ENCODE peak calls at places on chromosomes 1 and 21, in six cellular contexts. J, E, Q, W, O and K are unnamed samples.

GRCh38 chr21:34630536-34631143 is 15.7 kb upstream of the RCAN1 start:
- DNase-seq in J (no peak), E (no peak), Q (peak; percentile 48), W (no peak), O (peak; percentile 33), K (no peak)

GRCh38 chr1:11525151-11525505 is 46.2 kb downstream of the DISP3 start:
- DNase-seq in J (no peak), E (no peak), Q (no peak), W (peak; percentile 22), O (no peak), K (no peak)

GRCh38 chr21:32392880-32393676 is at the start of gene URB1:
- DNase-seq in J (peak; percentile 91), E (peak; percentile 91), Q (peak; percentile 96), W (peak; percentile 94), O (peak; percentile 46), K (peak; percentile 93)

GRCh38 chr1:70542856-70543255 is 131.8 kb downstream of the CTH start:
- DNase-seq in J (no peak), E (no peak), Q (no peak), W (no peak), O (no peak), K (no peak)

GRCh38 chr1:182279724-182280506 is 111.7 kb downstream of the GLUL start:
- DNase-seq in J (no peak), E (no peak), Q (no peak), W (peak; percentile 73), O (no peak), K (no peak)

GRCh38 chr1:192546596-192547199 is 28.9 kb upstream of the RGS1 start:
- DNase-seq in J (no peak), E (no peak), Q (no peak), W (no peak), O (no peak), K (no peak)

GRCh38 chr1:228163004-228163753 is 2.4 kb upstream of the IBA57 start:
- DNase-seq in J (no peak), E (peak; percentile 44), Q (no peak), W (no peak), O (no peak), K (no peak)

GRCh38 chr1:220221670-220222069 is 50.6 kb downstream of the RAB3GAP2 start:
- DNase-seq in J (no peak), E (no peak), Q (no peak), W (no peak), O (no peak), K (no peak)

GRCh38 chr1:206911064-206911663 is 10.6 kb downstream of the FCMR start:
- DNase-seq in J (no peak), E (no peak), Q (peak; percentile 60), W (no peak), O (no peak), K (no peak)

GRCh38 chr1:215517441-215517891 is 49.6 kb upstream of the KCTD3 start:
- DNase-seq in J (no peak), E (no peak), Q (no peak), W (no peak), O (no peak), K (no peak)

GRCh38 chr1:28451011-28451410 is 54.8 kb upstream of the RCC1 start:
- DNase-seq in J (no peak), E (no peak), Q (no peak), W (no peak), O (no peak), K (no peak)

GRCh38 chr1:182444497-182444896 is 5.4 kb upstream of the RGSL1 start:
- DNase-seq in J (no peak), E (no peak), Q (no peak), W (no peak), O (no peak), K (no peak)

GRCh38 chr1:108925920-108926319 is 37.4 kb downstream of the CLCC1 start:
- DNase-seq in J (no peak), E (no peak), Q (no peak), W (no peak), O (no peak), K (no peak)

GRCh38 chr1:84278905-84279304 is 22.6 kb upstream of the SAMD13 start:
- DNase-seq in J (no peak), E (no peak), Q (no peak), W (no peak), O (no peak), K (no peak)

GRCh38 chr1:71093938-71094337 is 13.1 kb upstream of the ZRANB2 start:
- DNase-seq in J (no peak), E (no peak), Q (no peak), W (no peak), O (no peak), K (no peak)

GRCh38 chr1:198269352-198269940 is 112.6 kb downstream of the NEK7 start:
- DNase-seq in J (no peak), E (no peak), Q (no peak), W (no peak), O (no peak), K (no peak)

GRCh38 chr1:185595835-185596667 is 138.1 kb upstream of the HMCN1 start:
- DNase-seq in J (peak; percentile 53), E (peak; percentile 65), Q (peak; percentile 49), W (no peak), O (peak; percentile 13), K (peak; percentile 28)

GRCh38 chr1:51686450-51686849 is 69.6 kb downstream of the OSBPL9 start:
- DNase-seq in J (no peak), E (no peak), Q (no peak), W (no peak), O (no peak), K (no peak)

GRCh38 chr1:26694185-26694572 is 1.6 kb upstream of the ARID1A start:
- DNase-seq in J (no peak), E (no peak), Q (peak; percentile 20), W (no peak), O (no peak), K (no peak)

GRCh38 chr1:193769609-193770008 is 583.2 kb upstream of the B3GALT2 start:
- DNase-seq in J (no peak), E (no peak), Q (no peak), W (no peak), O (no peak), K (no peak)

GRCh38 chr1:7471836-7472235 is 299.3 kb upstream of the VAMP3 start:
- DNase-seq in J (no peak), E (no peak), Q (no peak), W (no peak), O (no peak), K (no peak)

GRCh38 chr1:91730781-91731732 is 154.9 kb downstream of the TGFBR3 start:
- DNase-seq in J (peak; percentile 54), E (peak; percentile 63), Q (no peak), W (peak; percentile 94), O (no peak), K (no peak)

GRCh38 chr1:198892065-198892464 is 253.2 kb downstream of the PTPRC start:
- DNase-seq in J (peak; percentile 50), E (no peak), Q (no peak), W (no peak), O (no peak), K (no peak)

GRCh38 chr1:34549199-34549598 is 205.6 kb upstream of the GJB5 start:
- DNase-seq in J (no peak), E (no peak), Q (no peak), W (no peak), O (no peak), K (no peak)

DNA sequence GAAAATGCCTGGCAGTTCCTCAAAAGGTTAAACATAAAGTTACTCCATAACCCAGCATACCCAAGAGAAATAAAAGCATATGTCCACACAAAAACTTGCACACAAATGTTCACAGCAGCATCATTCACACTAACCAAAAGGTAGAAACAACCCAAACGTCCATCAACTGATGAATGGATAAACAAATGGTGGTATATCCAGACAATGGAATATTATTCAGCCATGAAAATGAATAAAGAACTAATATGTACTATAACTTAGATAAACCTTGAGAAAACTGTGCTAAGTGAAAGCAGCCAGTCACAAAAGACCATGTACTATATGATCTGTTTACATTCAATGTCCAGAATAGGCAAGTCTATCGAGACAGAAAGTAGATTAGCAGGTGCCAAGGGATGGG is 60.4 kb downstream of the CAMK2N1 start:
- DNase-seq in J (no peak), E (no peak), Q (no peak), W (no peak), O (no peak), K (no peak)
- H3K9me3 ChIP-seq in J (peaks cover 7% of the 10 kb centered on the region), E (no peaks in the 10 kb centered on the region), Q (no peaks in the 10 kb centered on the region), W (peaks cover 4% of the 10 kb centered on the region), O (no peaks in the 10 kb centered on the region), K (no peaks in the 10 kb centered on the region)

DNA sequence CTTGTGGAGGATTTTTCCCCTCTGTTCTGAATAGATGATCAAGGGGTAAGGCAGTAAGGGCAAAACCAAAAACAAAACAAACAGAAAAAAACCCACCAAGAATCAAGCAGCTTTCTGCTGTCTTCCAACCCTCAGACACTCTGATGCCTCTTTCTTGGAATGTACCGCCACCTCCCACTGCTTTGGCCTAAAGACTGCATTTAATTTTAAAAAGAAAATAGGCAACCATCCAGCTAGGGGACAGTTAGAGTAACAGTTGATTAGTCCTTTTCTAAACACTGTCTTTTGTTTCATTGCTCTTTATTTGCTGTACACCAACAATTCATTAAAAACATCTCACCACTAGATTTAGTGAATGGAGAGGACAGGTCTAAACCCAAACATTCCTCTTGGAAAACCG is 21.5 kb downstream of the WLS start:
- DNase-seq in J (no peak), E (no peak), Q (no peak), W (no peak), O (no peak), K (no peak)
- H3K4me1 ChIP-seq in J (peaks cover 30% of the 10 kb centered on the region), E (no peaks in the 10 kb centered on the region), Q (no peaks in the 10 kb centered on the region), W (peaks cover 79% of the 10 kb centered on the region), O (no peaks in the 10 kb centered on the region), K (no peaks in the 10 kb centered on the region)

DNA sequence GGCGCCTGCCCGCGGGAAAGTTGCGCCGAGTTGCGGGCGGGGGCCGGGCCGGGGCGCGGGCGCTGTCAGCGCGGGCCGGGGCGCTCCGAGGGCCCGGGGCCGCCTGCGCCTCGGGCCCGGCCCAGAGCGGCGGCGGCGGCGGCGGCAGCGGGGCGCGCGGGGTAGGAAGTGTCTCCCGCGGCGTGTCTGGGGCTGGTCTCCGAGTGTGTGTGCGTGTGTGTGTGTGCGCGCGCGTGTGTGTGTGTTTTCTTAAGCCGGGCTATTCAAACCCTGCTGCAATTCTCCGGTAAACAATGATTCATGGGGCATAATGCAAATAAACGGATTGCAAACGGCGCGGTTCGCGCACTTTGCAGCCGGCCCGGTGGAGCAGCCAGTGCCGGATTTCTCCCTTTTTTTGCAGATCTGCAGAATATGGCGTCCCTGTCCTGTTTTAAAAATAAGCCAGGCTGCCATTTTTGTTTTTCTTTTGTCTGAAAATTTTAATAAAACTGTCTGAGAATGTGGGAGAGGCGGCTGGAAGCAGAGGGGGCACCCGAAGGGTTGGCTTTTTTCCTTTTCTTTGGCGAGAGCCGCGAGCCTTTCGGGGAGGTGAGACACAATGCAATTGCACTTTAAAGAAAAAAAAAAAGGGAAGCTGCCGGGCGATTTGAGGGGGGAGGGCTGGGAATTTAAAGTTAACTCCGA is 552 bp downstream of the ZNF362 start:
- DNase-seq in J (peak; percentile 92), E (peak; percentile 69), Q (peak; percentile 59), W (no peak), O (no peak), K (peak; percentile 55)
- H3K27ac ChIP-seq in J (peak overlapping the region; percentile 95), E (peak overlapping the region; percentile 40), Q (peak overlapping the region; percentile 26), W (peak overlapping the region; percentile 84), O (peak overlapping the region; percentile 90), K (peak overlapping the region; percentile 51)

GRCh38 chr1:69414574-69414973 is 153.1 kb upstream of the LRRC7 start:
- DNase-seq in J (no peak), E (no peak), Q (no peak), W (no peak), O (no peak), K (no peak)
- H3K9me3 ChIP-seq in J (no peaks in the 10 kb centered on the region), E (no peaks in the 10 kb centered on the region), Q (no peaks in the 10 kb centered on the region), W (no peaks in the 10 kb centered on the region), O (no peaks in the 10 kb centered on the region), K (no peaks in the 10 kb centered on the region)